ENCODE peak calls at places on chromosomes 12 and 14, in nine cellular contexts. T is NCI-H345, D is HT1080, E is GM04504, L is B cell, N is AG09319, V is nucleus accumbens, X is Caki2, P is foreskin fibroblast. C is an unnamed sample.

GRCh38 chr14:20412422-20412821 is 879 bp downstream of the TEP1 start:
- DNase-seq in T (no peak), D (peak), E (no peak), L (peak), N (no peak), V (no peak), X (no peak), P (peak), C (no peak)

GRCh38 chr12:99686142-99686541 is 38.6 kb downstream of the GARIN6 start:
- DNase-seq in T (no peak), D (no peak), E (no peak), L (no peak), N (no peak), V (no peak), X (no peak), P (no peak), C (no peak)

GRCh38 chr12:53223391-53224267 is 8.4 kb downstream of the RARG start:
- DNase-seq in T (no peak), D (peak), E (no peak), L (peak), N (no peak), V (no peak), X (no peak), P (peak), C (peak)

GRCh38 chr14:66088661-66089060 is 397.5 kb upstream of the CCDC196 start:
- DNase-seq in T (no peak), D (no peak), E (no peak), L (no peak), N (no peak), V (no peak), X (no peak), P (peak), C (peak)

GRCh38 chr12:132475304-132476037 is 14.5 kb upstream of the FBRSL1 start:
- DNase-seq in T (peak), D (no peak), E (no peak), L (no peak), N (no peak), V (no peak), X (peak), P (no peak), C (no peak)

GRCh38 chr12:124608451-124608870 is 41.0 kb upstream of the NCOR2 start:
- DNase-seq in T (no peak), D (no peak), E (no peak), L (peak), N (no peak), V (no peak), X (no peak), P (peak), C (no peak)

GRCh38 chr12:31783996-31784645 is 55.3 kb upstream of the AMN1 start:
- DNase-seq in T (no peak), D (no peak), E (no peak), L (no peak), N (no peak), V (no peak), X (no peak), P (peak), C (no peak)

GRCh38 chr12:116874324-116874995 is 6.8 kb downstream of the HRK start:
- DNase-seq in T (no peak), D (no peak), E (no peak), L (no peak), N (no peak), V (no peak), X (no peak), P (no peak), C (no peak)

GRCh38 chr14:68734231-68734732 is 58.6 kb downstream of the ZFP36L1 start:
- DNase-seq in T (no peak), D (peak), E (no peak), L (no peak), N (no peak), V (no peak), X (no peak), P (no peak), C (no peak)

GRCh38 chr12:124020398-124021024 is 47.5 kb downstream of the ZNF664 start:
- DNase-seq in T (no peak), D (no peak), E (no peak), L (no peak), N (no peak), V (no peak), X (no peak), P (peak), C (peak)

GRCh38 chr12:1310684-1311083 is 283.7 kb downstream of the FBXL14 start:
- DNase-seq in T (no peak), D (no peak), E (no peak), L (no peak), N (no peak), V (no peak), X (no peak), P (no peak), C (no peak)

GRCh38 chr12:85580562-85581168 is 255.5 kb downstream of the RASSF9 start:
- DNase-seq in T (no peak), D (peak), E (peak), L (no peak), N (no peak), V (no peak), X (no peak), P (peak), C (no peak)

GRCh38 chr12:91704446-91704845 is 441.2 kb downstream of the BTG1 start:
- DNase-seq in T (peak), D (peak), E (no peak), L (no peak), N (no peak), V (no peak), X (no peak), P (peak), C (no peak)

GRCh38 chr12:48004039-48004940 is at the start of gene COL2A1:
- DNase-seq in T (no peak), D (no peak), E (no peak), L (peak), N (no peak), V (no peak), X (no peak), P (peak), C (peak)

GRCh38 chr14:24204163-24205146 is 1.0 kb upstream of the TSSK4 start:
- DNase-seq in T (no peak), D (no peak), E (no peak), L (no peak), N (no peak), V (no peak), X (no peak), P (no peak), C (no peak)

GRCh38 chr14:18660585-18660922 is 59.6 kb downstream of the OR11H12 start:
- DNase-seq in T (no peak), D (no peak), E (no peak), L (no peak), N (no peak), V (no peak), X (no peak), P (no peak), C (no peak)

GRCh38 chr12:47155457-47156166 is 75.9 kb upstream of the AMIGO2 start:
- DNase-seq in T (no peak), D (no peak), E (no peak), L (no peak), N (no peak), V (no peak), X (peak), P (no peak), C (no peak)

GRCh38 chr12:105748806-105749600 is 389.8 kb downstream of the NUAK1 start:
- DNase-seq in T (no peak), D (no peak), E (no peak), L (no peak), N (no peak), V (peak), X (no peak), P (peak), C (peak)

GRCh38 chr12:28191018-28191595 is 851 bp downstream of the CCDC91 start:
- DNase-seq in T (no peak), D (peak), E (peak), L (peak), N (peak), V (peak), X (no peak), P (peak), C (peak)

GRCh38 chr12:15720299-15720698 is 68.9 kb downstream of the EPS8 start:
- DNase-seq in T (peak), D (peak), E (no peak), L (no peak), N (no peak), V (no peak), X (no peak), P (peak), C (no peak)

GRCh38 chr12:113658030-113658655 is 186.5 kb upstream of the LHX5 start:
- DNase-seq in T (no peak), D (no peak), E (no peak), L (no peak), N (no peak), V (no peak), X (no peak), P (no peak), C (no peak)

GRCh38 chr14:103546651-103547454 is 15.6 kb downstream of the BAG5 start:
- DNase-seq in T (peak), D (peak), E (no peak), L (peak), N (no peak), V (peak), X (no peak), P (peak), C (peak)

GRCh38 chr12:40573024-40573423 is 119.2 kb upstream of the CNTN1 start:
- DNase-seq in T (no peak), D (no peak), E (no peak), L (no peak), N (no peak), V (no peak), X (no peak), P (no peak), C (no peak)

GRCh38 chr12:123934829-123935228 is 37.8 kb downstream of the CCDC92 start:
- DNase-seq in T (no peak), D (peak), E (peak), L (no peak), N (no peak), V (no peak), X (no peak), P (peak), C (peak)

GRCh38 chr14:80269338-80269935 is 58.1 kb upstream of the DIO2 start:
- DNase-seq in T (no peak), D (peak), E (peak), L (no peak), N (no peak), V (no peak), X (no peak), P (peak), C (peak)

C was measured in AG08395.